ENCODE peak calls at places on chromosomes 6 and 20, in six cellular contexts. One of them, this sample, is unnamed.
A peak's percentile ranks its signal among the peaks of the same experiment; 100 is the strongest.

GRCh38 chr6:32181890-32182529 is 2.0 kb downstream of the AGER start:
- DNase-seq in fibroblast of villous mesenchyme: no peak
- DNase-seq in AG09319: no peak
- DNase-seq in CD8-positive, alpha-beta T cell: no peak
- DNase-seq in IMR-90: no peak
- DNase-seq in gastrocnemius medialis: no peak
- DNase-seq in this sample: no peak

GRCh38 chr6:108632441-108632840 is 71.7 kb downstream of the FOXO3 start:
- DNase-seq in IMR-90: no peak
- DNase-seq in gastrocnemius medialis: peak; percentile 43
- DNase-seq in CD8-positive, alpha-beta T cell: no peak
- DNase-seq in AG09319: no peak
- DNase-seq in fibroblast of villous mesenchyme: no peak
- DNase-seq in this sample: no peak

GRCh38 chr6:158191032-158191431 is 22.9 kb downstream of the GTF2H5 start:
- DNase-seq in gastrocnemius medialis: no peak
- DNase-seq in IMR-90: no peak
- DNase-seq in CD8-positive, alpha-beta T cell: no peak
- DNase-seq in fibroblast of villous mesenchyme: no peak
- DNase-seq in AG09319: no peak
- DNase-seq in this sample: no peak

GRCh38 chr20:20755227-20755626 is 42.8 kb upstream of the RALGAPA2 start:
- DNase-seq in IMR-90: no peak
- DNase-seq in CD8-positive, alpha-beta T cell: no peak
- DNase-seq in fibroblast of villous mesenchyme: no peak
- DNase-seq in AG09319: no peak
- DNase-seq in gastrocnemius medialis: no peak
- DNase-seq in this sample: no peak

GRCh38 chr20:21179796-21180195 is 53.9 kb downstream of the KIZ start:
- DNase-seq in fibroblast of villous mesenchyme: peak; percentile 77
- DNase-seq in IMR-90: peak; percentile 36
- DNase-seq in AG09319: peak; percentile 32
- DNase-seq in gastrocnemius medialis: no peak
- DNase-seq in CD8-positive, alpha-beta T cell: no peak
- DNase-seq in this sample: no peak

GRCh38 chr6:1024587-1024986 is 287.3 kb upstream of the FOXQ1 start:
- DNase-seq in gastrocnemius medialis: no peak
- DNase-seq in fibroblast of villous mesenchyme: peak; percentile 98
- DNase-seq in CD8-positive, alpha-beta T cell: no peak
- DNase-seq in IMR-90: peak; percentile 82
- DNase-seq in AG09319: peak; percentile 87
- DNase-seq in this sample: no peak

GRCh38 chr20:33338465-33339258 is 55.6 kb downstream of the BPIFB1 start:
- DNase-seq in IMR-90: no peak
- DNase-seq in gastrocnemius medialis: no peak
- DNase-seq in AG09319: no peak
- DNase-seq in CD8-positive, alpha-beta T cell: no peak
- DNase-seq in fibroblast of villous mesenchyme: no peak
- DNase-seq in this sample: no peak

GRCh38 chr6:165985926-165986646 is 181.6 kb downstream of the TBXT start:
- DNase-seq in gastrocnemius medialis: no peak
- DNase-seq in CD8-positive, alpha-beta T cell: no peak
- DNase-seq in AG09319: no peak
- DNase-seq in fibroblast of villous mesenchyme: no peak
- DNase-seq in IMR-90: no peak
- DNase-seq in this sample: no peak

GRCh38 chr6:26552205-26552604 is 14.0 kb downstream of the HMGN4 start:
- DNase-seq in AG09319: no peak
- DNase-seq in CD8-positive, alpha-beta T cell: no peak
- DNase-seq in fibroblast of villous mesenchyme: no peak
- DNase-seq in IMR-90: no peak
- DNase-seq in gastrocnemius medialis: no peak
- DNase-seq in this sample: no peak

GRCh38 chr6:75882734-75883133 is 133.7 kb downstream of the MYO6 start:
- DNase-seq in IMR-90: peak; percentile 79
- DNase-seq in fibroblast of villous mesenchyme: peak; percentile 67
- DNase-seq in AG09319: peak; percentile 3
- DNase-seq in gastrocnemius medialis: no peak
- DNase-seq in CD8-positive, alpha-beta T cell: no peak
- DNase-seq in this sample: no peak

GRCh38 chr20:63737690-63737939 is 1.2 kb downstream of the LIME1 start:
- DNase-seq in AG09319: no peak
- DNase-seq in gastrocnemius medialis: no peak
- DNase-seq in CD8-positive, alpha-beta T cell: no peak
- DNase-seq in fibroblast of villous mesenchyme: no peak
- DNase-seq in IMR-90: no peak
- DNase-seq in this sample: no peak

GRCh38 chr6:30685157-30685976 is 1.1 kb downstream of the PPP1R18 start:
- DNase-seq in AG09319: no peak
- DNase-seq in CD8-positive, alpha-beta T cell: no peak
- DNase-seq in fibroblast of villous mesenchyme: peak; percentile 39
- DNase-seq in IMR-90: no peak
- DNase-seq in gastrocnemius medialis: no peak
- DNase-seq in this sample: no peak

GRCh38 chr20:24328901-24329300 is 140.5 kb upstream of the SYNDIG1 start:
- DNase-seq in fibroblast of villous mesenchyme: no peak
- DNase-seq in gastrocnemius medialis: no peak
- DNase-seq in AG09319: no peak
- DNase-seq in CD8-positive, alpha-beta T cell: no peak
- DNase-seq in IMR-90: no peak
- DNase-seq in this sample: no peak

GRCh38 chr20:15579703-15580102 is 993.5 kb downstream of the KIF16B start:
- DNase-seq in CD8-positive, alpha-beta T cell: no peak
- DNase-seq in AG09319: no peak
- DNase-seq in IMR-90: no peak
- DNase-seq in fibroblast of villous mesenchyme: no peak
- DNase-seq in gastrocnemius medialis: no peak
- DNase-seq in this sample: no peak

DNA sequence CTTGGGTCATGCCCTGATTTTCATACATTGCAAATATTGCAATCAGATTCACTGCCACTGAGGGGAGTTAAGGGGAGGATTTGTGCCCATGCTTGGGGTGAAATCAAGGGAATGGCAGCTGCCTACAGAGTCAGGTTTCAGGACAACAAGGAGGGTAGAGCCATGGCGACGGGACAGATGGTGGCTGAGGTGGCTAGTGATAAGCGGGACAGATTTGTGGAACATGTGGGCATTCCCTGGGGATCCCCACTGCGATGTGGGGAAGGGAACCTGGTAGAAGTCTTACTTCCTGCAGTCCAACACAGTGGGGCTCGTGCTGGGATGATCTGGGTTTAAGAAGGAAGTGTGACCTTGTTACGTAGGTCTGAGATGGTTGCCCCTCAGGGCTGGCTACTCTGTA is 292.1 kb upstream of the JARID2 start:
- DNase-seq in AG09319: no peak
- DNase-seq in gastrocnemius medialis: no peak
- DNase-seq in IMR-90: no peak
- DNase-seq in CD8-positive, alpha-beta T cell: no peak
- DNase-seq in fibroblast of villous mesenchyme: no peak
- DNase-seq in this sample: no peak
- TF ChIP-seq CTCF in AG09319: no peak
- TF ChIP-seq CTCF in gastrocnemius medialis: no peak
- TF ChIP-seq CTCF in IMR-90: no peak
- TF ChIP-seq CTCF in CD8-positive, alpha-beta T cell: no peak
- TF ChIP-seq CTCF in fibroblast of villous mesenchyme: no peak
- TF ChIP-seq CTCF in this sample: no peak

DNA sequence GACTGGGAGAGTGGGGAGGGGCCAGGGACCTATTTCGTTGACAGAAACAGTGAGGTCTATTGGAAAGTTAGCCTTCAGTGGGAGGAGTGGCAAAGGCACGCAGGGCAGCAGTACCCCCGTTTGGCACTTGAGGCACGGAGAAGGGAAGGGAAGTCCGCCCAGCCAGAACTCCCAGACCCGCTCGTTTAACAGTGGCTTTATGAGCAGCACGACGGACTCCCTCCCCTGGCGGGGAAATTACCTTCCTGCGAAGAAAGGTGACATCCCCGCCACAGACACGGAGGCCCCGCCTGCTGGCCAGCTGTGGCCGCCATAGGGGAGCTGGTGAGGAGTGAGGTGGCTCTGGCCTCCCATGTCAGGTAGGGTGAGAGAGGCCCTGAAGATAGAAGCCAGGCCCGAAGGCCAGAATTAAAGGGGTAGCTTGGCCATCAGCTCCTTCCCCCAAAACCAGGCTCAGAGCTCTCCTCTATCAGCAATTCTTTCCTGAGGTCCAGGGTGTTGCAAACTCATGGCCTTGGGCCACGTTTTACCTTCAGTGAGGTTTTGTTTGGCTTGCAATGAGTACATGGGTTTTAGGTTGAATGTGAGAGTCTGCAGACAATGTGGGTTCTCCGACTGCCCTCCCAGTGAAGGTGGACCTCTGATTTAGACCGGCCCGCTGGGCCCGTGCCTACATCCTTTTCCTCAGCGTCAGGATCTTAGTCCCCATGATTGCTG is 123.7 kb downstream of the MRPL14 start:
- DNase-seq in AG09319: no peak
- DNase-seq in gastrocnemius medialis: peak; percentile 49
- DNase-seq in CD8-positive, alpha-beta T cell: no peak
- DNase-seq in IMR-90: no peak
- DNase-seq in fibroblast of villous mesenchyme: no peak
- DNase-seq in this sample: no peak
- TF ChIP-seq CTCF in AG09319: no peak
- TF ChIP-seq CTCF in gastrocnemius medialis: no peak
- TF ChIP-seq CTCF in CD8-positive, alpha-beta T cell: no peak
- TF ChIP-seq CTCF in IMR-90: no peak
- TF ChIP-seq CTCF in fibroblast of villous mesenchyme: no peak
- TF ChIP-seq CTCF in this sample: no peak

GRCh38 chr6:52284460-52285173 is at the start of gene MCM3:
- DNase-seq in CD8-positive, alpha-beta T cell: peak; percentile 91
- DNase-seq in IMR-90: peak; percentile 99
- DNase-seq in gastrocnemius medialis: peak; percentile 98
- DNase-seq in AG09319: peak; percentile 97
- DNase-seq in fibroblast of villous mesenchyme: peak; percentile 99
- DNase-seq in this sample: peak; percentile 89
- TF ChIP-seq CTCF in CD8-positive, alpha-beta T cell: no peak
- TF ChIP-seq CTCF in IMR-90: peak; percentile 18
- TF ChIP-seq CTCF in gastrocnemius medialis: no peak
- TF ChIP-seq CTCF in AG09319: peak; percentile 1
- TF ChIP-seq CTCF in fibroblast of villous mesenchyme: no peak
- TF ChIP-seq CTCF in this sample: no peak

GRCh38 chr20:34468956-34469355 is 47.3 kb upstream of the DYNLRB1 start:
- DNase-seq in fibroblast of villous mesenchyme: no peak
- DNase-seq in CD8-positive, alpha-beta T cell: no peak
- DNase-seq in AG09319: no peak
- DNase-seq in IMR-90: peak; percentile 25
- DNase-seq in gastrocnemius medialis: no peak
- DNase-seq in this sample: no peak

GRCh38 chr20:34472246-34472925 is 43.8 kb upstream of the DYNLRB1 start:
- DNase-seq in CD8-positive, alpha-beta T cell: no peak
- DNase-seq in fibroblast of villous mesenchyme: peak; percentile 78
- DNase-seq in AG09319: peak; percentile 52
- DNase-seq in IMR-90: peak; percentile 61
- DNase-seq in gastrocnemius medialis: no peak
- DNase-seq in this sample: no peak

GRCh38 chr20:34475979-34476736 is 40.1 kb upstream of the DYNLRB1 start:
- DNase-seq in AG09319: no peak
- DNase-seq in IMR-90: peak; percentile 21
- DNase-seq in fibroblast of villous mesenchyme: peak; percentile 40
- DNase-seq in CD8-positive, alpha-beta T cell: peak; percentile 10
- DNase-seq in gastrocnemius medialis: peak; percentile 27
- DNase-seq in this sample: no peak

GRCh38 chr20:34473262-34473883 is 42.8 kb upstream of the DYNLRB1 start:
- DNase-seq in IMR-90: peak; percentile 66
- DNase-seq in gastrocnemius medialis: peak; percentile 31
- DNase-seq in AG09319: no peak
- DNase-seq in CD8-positive, alpha-beta T cell: no peak
- DNase-seq in fibroblast of villous mesenchyme: peak; percentile 77
- DNase-seq in this sample: peak; percentile 34
- TF ChIP-seq CTCF in IMR-90: peak; percentile 46
- TF ChIP-seq CTCF in gastrocnemius medialis: no peak
- TF ChIP-seq CTCF in AG09319: peak; percentile 35
- TF ChIP-seq CTCF in CD8-positive, alpha-beta T cell: no peak
- TF ChIP-seq CTCF in fibroblast of villous mesenchyme: peak; percentile 48
- TF ChIP-seq CTCF in this sample: peak; percentile 57

GRCh38 chr6:124076336-124077048 is 272.8 kb downstream of the NKAIN2 start:
- DNase-seq in AG09319: no peak
- DNase-seq in gastrocnemius medialis: no peak
- DNase-seq in fibroblast of villous mesenchyme: no peak
- DNase-seq in IMR-90: no peak
- DNase-seq in CD8-positive, alpha-beta T cell: no peak
- DNase-seq in this sample: no peak

GRCh38 chr6:124080483-124080882 is 276.8 kb downstream of the NKAIN2 start:
- DNase-seq in gastrocnemius medialis: no peak
- DNase-seq in CD8-positive, alpha-beta T cell: no peak
- DNase-seq in IMR-90: no peak
- DNase-seq in AG09319: no peak
- DNase-seq in fibroblast of villous mesenchyme: no peak
- DNase-seq in this sample: no peak

GRCh38 chr6:124073820-124074587 is 270.3 kb downstream of the NKAIN2 start:
- DNase-seq in AG09319: no peak
- DNase-seq in IMR-90: no peak
- DNase-seq in fibroblast of villous mesenchyme: no peak
- DNase-seq in CD8-positive, alpha-beta T cell: no peak
- DNase-seq in gastrocnemius medialis: peak; percentile 39
- DNase-seq in this sample: no peak

GRCh38 chr6:124073021-124073420 is 269.4 kb downstream of the NKAIN2 start:
- DNase-seq in CD8-positive, alpha-beta T cell: no peak
- DNase-seq in gastrocnemius medialis: no peak
- DNase-seq in IMR-90: no peak
- DNase-seq in AG09319: no peak
- DNase-seq in fibroblast of villous mesenchyme: no peak
- DNase-seq in this sample: no peak

GRCh38 chr6:124078169-124078568 is 274.5 kb downstream of the NKAIN2 start:
- DNase-seq in AG09319: no peak
- DNase-seq in fibroblast of villous mesenchyme: no peak
- DNase-seq in IMR-90: no peak
- DNase-seq in gastrocnemius medialis: no peak
- DNase-seq in CD8-positive, alpha-beta T cell: no peak
- DNase-seq in this sample: no peak
- TF ChIP-seq CTCF in AG09319: no peak
- TF ChIP-seq CTCF in fibroblast of villous mesenchyme: no peak
- TF ChIP-seq CTCF in IMR-90: no peak
- TF ChIP-seq CTCF in gastrocnemius medialis: no peak
- TF ChIP-seq CTCF in CD8-positive, alpha-beta T cell: no peak
- TF ChIP-seq CTCF in this sample: no peak

GRCh38 chr6:150420926-150421325 is 52.1 kb downstream of the IYD start:
- DNase-seq in AG09319: no peak
- DNase-seq in gastrocnemius medialis: no peak
- DNase-seq in fibroblast of villous mesenchyme: no peak
- DNase-seq in IMR-90: no peak
- DNase-seq in CD8-positive, alpha-beta T cell: no peak
- DNase-seq in this sample: no peak
- TF ChIP-seq CTCF in AG09319: no peak
- TF ChIP-seq CTCF in gastrocnemius medialis: no peak
- TF ChIP-seq CTCF in fibroblast of villous mesenchyme: no peak
- TF ChIP-seq CTCF in IMR-90: no peak
- TF ChIP-seq CTCF in CD8-positive, alpha-beta T cell: no peak
- TF ChIP-seq CTCF in this sample: no peak

This sample was measured in progenitor cell of endocrine pancreas.